ENCODE peak calls at places on chromosomes 1 and 21, in six cellular contexts. P is fibroblast of the conjunctiva; O is NCI-H2029 treated with DMSO at 0.1 percent for 48 hours; Q is stimulated activated CD4-positive, alpha-beta T cell treated with anti-CD3 and anti-CD28 coated beads, Interleukin-2, amount 100 ng/mL, for 48 hours; G is SHP77; R is NCI-H2171. X is an unnamed sample.
A peak's percentile ranks its signal among the peaks of the same experiment; 100 is the strongest.

GRCh38 chr1:172906778-172907592 is 143.8 kb downstream of the TNFSF18 start:
- DNase-seq in P (no peak), O (no peak), Q (no peak), G (no peak), R (no peak), X (no peak)

GRCh38 chr1:1680031-1680911 is 12.3 kb downstream of the SLC35E2B start:
- DNase-seq in P (no peak), O (no peak), Q (no peak), G (no peak), R (no peak), X (no peak)

GRCh38 chr1:17419626-17420328 is 19.7 kb downstream of the RCC2 start:
- DNase-seq in P (peak; percentile 31), O (no peak), Q (peak; percentile 67), G (peak; percentile 10), R (peak; percentile 55), X (no peak)

GRCh38 chr1:150127868-150128267 is 21.8 kb upstream of the PLEKHO1 start:
- DNase-seq in P (no peak), O (no peak), Q (peak; percentile 35), G (no peak), R (no peak), X (no peak)

GRCh38 chr1:1354271-1355247 is 3.8 kb downstream of the MXRA8 start:
- DNase-seq in P (no peak), O (no peak), Q (no peak), G (no peak), R (no peak), X (no peak)

GRCh38 chr1:24990796-24991195 is 60.7 kb upstream of the RUNX3 start:
- DNase-seq in P (no peak), O (no peak), Q (no peak), G (no peak), R (no peak), X (no peak)

GRCh38 chr1:203103201-203103600 is 17.4 kb upstream of the MYOG start:
- DNase-seq in P (no peak), O (no peak), Q (no peak), G (no peak), R (peak; percentile 24), X (no peak)

GRCh38 chr1:107138767-107139445 is 1.9 kb upstream of the NTNG1 start:
- DNase-seq in P (no peak), O (no peak), Q (no peak), G (no peak), R (no peak), X (no peak)

GRCh38 chr1:33380811-33381210 is 50.1 kb downstream of the PHC2 start:
- DNase-seq in P (no peak), O (no peak), Q (no peak), G (no peak), R (no peak), X (no peak)

GRCh38 chr1:29802181-29803068 is 566.1 kb downstream of the PTPRU start:
- DNase-seq in P (no peak), O (no peak), Q (no peak), G (peak; percentile 21), R (peak; percentile 87), X (no peak)

GRCh38 chr1:211345719-211346118 is 19.1 kb downstream of the TRAF5 start:
- DNase-seq in P (no peak), O (peak; percentile 24), Q (no peak), G (no peak), R (peak; percentile 54), X (no peak)

GRCh38 chr21:40622531-40622930 is 224.4 kb downstream of the DSCAM start:
- DNase-seq in P (no peak), O (no peak), Q (no peak), G (no peak), R (no peak), X (no peak)

GRCh38 chr1:33502726-33503125 is 30.3 kb downstream of the ZSCAN20 start:
- DNase-seq in P (no peak), O (no peak), Q (no peak), G (no peak), R (no peak), X (no peak)

GRCh38 chr1:167763525-167764220 is 41.9 kb downstream of the MPZL1 start:
- DNase-seq in P (no peak), O (no peak), Q (no peak), G (no peak), R (no peak), X (no peak)

GRCh38 chr1:43274125-43274803 is 4.5 kb downstream of the TMEM125 start:
- DNase-seq in P (no peak), O (peak; percentile 44), Q (peak; percentile 12), G (peak; percentile 3), R (no peak), X (no peak)

GRCh38 chr1:204479387-204480136 is 15.0 kb downstream of the PIK3C2B start:
- DNase-seq in P (no peak), O (no peak), Q (no peak), G (no peak), R (peak; percentile 46), X (peak; percentile 90)

GRCh38 chr1:239302716-239303115 is 83.7 kb upstream of the CHRM3 start:
- DNase-seq in P (no peak), O (no peak), Q (no peak), G (no peak), R (no peak), X (no peak)

GRCh38 chr1:222283147-222283768 is 264.6 kb downstream of the HHIPL2 start:
- DNase-seq in P (no peak), O (no peak), Q (no peak), G (no peak), R (no peak), X (no peak)

GRCh38 chr1:234433563-234434285 is 45.3 kb downstream of the TARBP1 start:
- DNase-seq in P (no peak), O (no peak), Q (no peak), G (no peak), R (no peak), X (no peak)

GRCh38 chr1:92663769-92664168 is 121.1 kb downstream of the EVI5 start:
- DNase-seq in P (no peak), O (no peak), Q (no peak), G (no peak), R (no peak), X (no peak)

GRCh38 chr1:180580237-180580636 is 21.5 kb downstream of the OVAAL start:
- DNase-seq in P (no peak), O (no peak), Q (no peak), G (no peak), R (no peak), X (peak; percentile 80)

GRCh38 chr1:242005866-242006565 is 7.1 kb upstream of the MAP1LC3C start:
- DNase-seq in P (no peak), O (no peak), Q (no peak), G (no peak), R (no peak), X (no peak)

GRCh38 chr1:192002063-192002462 is 156.2 kb upstream of the RGS18 start:
- DNase-seq in P (no peak), O (no peak), Q (no peak), G (no peak), R (no peak), X (no peak)

GRCh38 chr1:226444901-226445300 is 37.0 kb upstream of the PARP1 start:
- DNase-seq in P (no peak), O (no peak), Q (peak; percentile 18), G (no peak), R (peak; percentile 40), X (no peak)

GRCh38 chr1:97074771-97075170 is 353.2 kb downstream of the PTBP2 start:
- DNase-seq in P (no peak), O (no peak), Q (no peak), G (no peak), R (no peak), X (no peak)

GRCh38 chr1:151855997-151856396 is 2.5 kb upstream of the THEM5 start:
- DNase-seq in P (no peak), O (no peak), Q (no peak), G (no peak), R (no peak), X (no peak)

GRCh38 chr1:190168116-190168515 is 309.5 kb downstream of the BRINP3 start:
- DNase-seq in P (no peak), O (no peak), Q (no peak), G (no peak), R (no peak), X (no peak)

GRCh38 chr1:197180252-197180878 is 33.9 kb upstream of the ASPM start:
- DNase-seq in P (peak; percentile 40), O (peak; percentile 19), Q (no peak), G (peak; percentile 20), R (no peak), X (no peak)

GRCh38 chr1:113372546-113372945 is 17.8 kb upstream of the MAGI3 start:
- DNase-seq in P (no peak), O (no peak), Q (no peak), G (no peak), R (no peak), X (no peak)

GRCh38 chr21:40923361-40923760 is 76.4 kb upstream of the DSCAM start:
- DNase-seq in P (no peak), O (no peak), Q (no peak), G (no peak), R (no peak), X (no peak)

GRCh38 chr1:245704765-245705164 is 550.0 kb downstream of the KIF26B start:
- DNase-seq in P (no peak), O (no peak), Q (no peak), G (no peak), R (no peak), X (no peak)

X was measured in LNCaP clone FGC.